ENCODE peak calls at places on chromosomes 6 and 20, in seven cellular contexts. B is heart left ventricle, Z is ecto neural progenitor cell, I is SW480, E is pancreas, N is renal cortical epithelial cell, G is psoas muscle. K is an unnamed sample.

GRCh38 chr20:40192083-40192482 is 497.0 kb downstream of the MAFB start:
- DNase-seq in N (no peak), B (no peak), Z (no peak), I (peak; percentile 46), E (no peak), G (no peak), K (no peak)

GRCh38 chr20:1265226-1265915 is 723 bp upstream of the SNPH start:
- DNase-seq in B (no peak), I (no peak), G (no peak), Z (no peak), E (no peak), N (peak; percentile 18), K (no peak)

GRCh38 chr6:134795001-134795400 is 154.9 kb downstream of the ALDH8A1 start:
- DNase-seq in B (no peak), N (no peak), I (no peak), G (no peak), E (no peak), Z (no peak), K (no peak)

GRCh38 chr6:141788096-141788495 is 344.6 kb upstream of the GJE1 start:
- DNase-seq in I (no peak), Z (no peak), B (no peak), N (no peak), G (no peak), E (no peak), K (no peak)

GRCh38 chr20:38195041-38195504 is 30.0 kb upstream of the TGM2 start:
- DNase-seq in G (no peak), I (no peak), N (no peak), Z (no peak), E (no peak), B (no peak), K (no peak)

GRCh38 chr6:36788768-36789167 is 50.5 kb downstream of the CPNE5 start:
- DNase-seq in N (no peak), G (no peak), B (no peak), Z (no peak), I (peak; percentile 75), E (no peak), K (no peak)

GRCh38 chr6:35311390-35312075 is 13.9 kb downstream of the DEF6 start:
- DNase-seq in E (no peak), N (no peak), B (no peak), Z (peak; percentile 24), G (no peak), I (no peak), K (no peak)

GRCh38 chr20:62065669-62066338 is at the start of gene TAF4:
- DNase-seq in N (no peak), Z (peak; percentile 89), I (peak; percentile 71), B (peak; percentile 81), G (peak; percentile 82), E (peak; percentile 73), K (peak; percentile 82)

GRCh38 chr20:32971703-32972161 is 32.5 kb downstream of the SUN5 start:
- DNase-seq in N (no peak), I (no peak), B (no peak), Z (peak; percentile 49), G (no peak), E (no peak), K (no peak)

K was measured in left colon.